ENCODE peak calls at places on chromosomes 4 and X, in nine cellular contexts. R, L, D, N, W, G, E, Z and M are unnamed samples.

GRCh38 chrX:110491846-110492620 is 133.4 kb downstream of the RTL9 start:
- DNase-seq in R (no peak), L (no peak), D (no peak), N (no peak), W (no peak), G (no peak), E (no peak), Z (no peak), M (no peak)

GRCh38 chr4:137455647-137456321 is 76.5 kb downstream of the PCDH18 start:
- DNase-seq in R (no peak), L (no peak), D (no peak), N (no peak), W (no peak), G (no peak), E (no peak), Z (no peak), M (no peak)

GRCh38 chrX:45031830-45032229 is 158.8 kb downstream of the KDM6A start:
- DNase-seq in R (no peak), L (no peak), D (no peak), N (no peak), W (no peak), G (no peak), E (no peak), Z (no peak), M (no peak)

GRCh38 chr4:47315346-47315745 is 148.2 kb downstream of the COMMD8 start:
- DNase-seq in R (peak; percentile 51), L (no peak), D (peak; percentile 16), N (no peak), W (no peak), G (peak; percentile 4), E (no peak), Z (no peak), M (no peak)

GRCh38 chr4:140875751-140876389 is 119.7 kb upstream of the TBC1D9 start:
- DNase-seq in R (no peak), L (no peak), D (no peak), N (no peak), W (no peak), G (no peak), E (no peak), Z (no peak), M (no peak)

GRCh38 chr4:33948921-33949320 is 2295.4 kb downstream of the ARAP2 start:
- DNase-seq in R (no peak), L (no peak), D (no peak), N (no peak), W (no peak), G (no peak), E (no peak), Z (no peak), M (no peak)

GRCh38 chr4:182286035-182286434 is 42.8 kb downstream of the TENM3 start:
- DNase-seq in R (no peak), L (peak; percentile 43), D (no peak), N (no peak), W (no peak), G (no peak), E (no peak), Z (no peak), M (no peak)

GRCh38 chr4:7892212-7893019 is 47.2 kb downstream of the AFAP1 start:
- DNase-seq in R (peak; percentile 80), L (no peak), D (peak; percentile 91), N (no peak), W (no peak), G (peak; percentile 54), E (no peak), Z (no peak), M (no peak)

GRCh38 chr4:112448211-112448745 is 67.7 kb downstream of the NEUROG2 start:
- DNase-seq in R (no peak), L (no peak), D (no peak), N (no peak), W (no peak), G (peak; percentile 14), E (no peak), Z (no peak), M (peak; percentile 18)

GRCh38 chrX:13084611-13085010 is 40.2 kb upstream of the FAM9C start:
- DNase-seq in R (no peak), L (no peak), D (no peak), N (no peak), W (no peak), G (no peak), E (no peak), Z (no peak), M (no peak)

GRCh38 chrX:13088155-13088485 is 43.7 kb upstream of the FAM9C start:
- DNase-seq in R (no peak), L (no peak), D (no peak), N (no peak), W (no peak), G (no peak), E (no peak), Z (no peak), M (no peak)

GRCh38 chrX:13085533-13085932 is 41.1 kb upstream of the FAM9C start:
- DNase-seq in R (no peak), L (no peak), D (no peak), N (no peak), W (no peak), G (no peak), E (no peak), Z (no peak), M (no peak)

GRCh38 chrX:13086076-13086475 is 41.7 kb upstream of the FAM9C start:
- DNase-seq in R (no peak), L (no peak), D (no peak), N (no peak), W (no peak), G (no peak), E (no peak), Z (no peak), M (no peak)

GRCh38 chrX:13087322-13088154 is 43.1 kb upstream of the FAM9C start:
- DNase-seq in R (peak; percentile 46), L (peak; percentile 71), D (peak; percentile 60), N (peak; percentile 86), W (no peak), G (no peak), E (no peak), Z (no peak), M (no peak)
- H3K4me3 ChIP-seq in R (no peak overlapping the region), L (no peak overlapping the region), D (no peak overlapping the region), N (peak overlapping the region; percentile 19), W (no peak overlapping the region), G (no peak overlapping the region), E (no peak overlapping the region), Z (no peak overlapping the region), M (no peak overlapping the region)

GRCh38 chr4:21184788-21185187 is 484.5 kb downstream of the PACRGL start:
- DNase-seq in R (no peak), L (no peak), D (no peak), N (no peak), W (no peak), G (no peak), E (no peak), Z (no peak), M (no peak)
- TF ChIP-seq CTCF in R (no peak), L (no peak), D (no peak), N (no peak), W (no peak), G (no peak), E (no peak), Z (no peak), M (no peak)

GRCh38 chrX:134025986-134026731 is 40.8 kb upstream of the GPC3 start:
- DNase-seq in R (no peak), L (no peak), D (no peak), N (no peak), W (no peak), G (no peak), E (no peak), Z (no peak), M (no peak)
- H3K4me3 ChIP-seq in R (no peak overlapping the region), L (no peak overlapping the region), D (no peak overlapping the region), N (no peak overlapping the region), W (peak overlapping the region; percentile 16), G (no peak overlapping the region), E (peak overlapping the region; percentile 6), Z (no peak overlapping the region), M (no peak overlapping the region)

DNA sequence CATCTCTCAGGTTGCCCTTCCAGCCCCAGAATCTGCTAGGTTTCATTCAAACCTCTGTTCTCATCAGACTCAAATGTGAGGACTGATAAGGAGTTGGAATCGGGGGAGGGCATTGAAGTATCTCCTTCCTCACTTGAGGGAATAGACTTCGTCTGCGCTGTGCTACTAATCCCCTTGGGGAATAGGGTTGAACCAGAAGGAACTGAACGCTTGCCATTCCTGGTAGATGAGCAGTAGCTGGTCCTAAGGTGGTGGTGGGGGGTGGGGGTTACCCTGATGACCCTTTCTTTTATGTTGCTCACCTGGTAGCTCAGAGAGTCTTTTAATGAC is 692 bp upstream of the SLC9A7 start:
- DNase-seq in R (no peak), L (no peak), D (peak; percentile 31), N (no peak), W (no peak), G (peak; percentile 10), E (no peak), Z (no peak), M (no peak)
- TF ChIP-seq CTCF in R (no peak), L (no peak), D (no peak), N (no peak), W (no peak), G (no peak), E (no peak), Z (no peak), M (no peak)

GRCh38 chrX:134374910-134375309 is 85.1 kb upstream of the HPRT1 start:
- DNase-seq in R (no peak), L (no peak), D (no peak), N (no peak), W (no peak), G (no peak), E (no peak), Z (no peak), M (no peak)
- H3K4me3 ChIP-seq in R (no peak overlapping the region), L (no peak overlapping the region), D (peak overlapping the region; percentile 74), N (peak overlapping the region; percentile 93), W (peak overlapping the region; percentile 74), G (peak overlapping the region; percentile 83), E (peak overlapping the region; percentile 69), Z (no peak overlapping the region), M (peak overlapping the region; percentile 71)

GRCh38 chr4:77578145-77578544 is 27.5 kb upstream of the CXCL13 start:
- DNase-seq in R (no peak), L (no peak), D (no peak), N (no peak), W (no peak), G (no peak), E (no peak), Z (no peak), M (no peak)
- TF ChIP-seq CTCF in R (no peak), L (no peak), D (peak; percentile 45), N (peak; percentile 17), W (no peak), G (no peak), E (no peak), Z (no peak), M (peak; percentile 5)